ENCODE peak calls at places on chromosomes 3 and 15, in five cellular contexts. D, O, T, J and G are unnamed samples. For H3K4me1, the result is how much of the 10 kb centered on the place peaks cover.

GRCh38 chr3:190155752-190156151 is 35.1 kb upstream of the P3H2 start:
- DNase-seq in D (no peak), O (no peak), T (no peak), J (peak), G (no peak)

GRCh38 chr15:66740802-66741201 is 38.8 kb downstream of the SMAD6 start:
- DNase-seq in D (no peak), O (no peak), T (peak), J (peak), G (no peak)

GRCh38 chr3:121958801-121959200 is 63.2 kb downstream of the ILDR1 start:
- DNase-seq in D (no peak), O (no peak), T (no peak), J (no peak), G (no peak)

GRCh38 chr15:23565395-23566069 is at the start of gene MKRN3:
- DNase-seq in D (peak), O (no peak), T (no peak), J (peak), G (peak)

GRCh38 chr3:39869890-39870289 is 60.5 kb downstream of the MYRIP start:
- DNase-seq in D (no peak), O (no peak), T (no peak), J (no peak), G (no peak)

GRCh38 chr3:73950781-73951180 is 326.0 kb upstream of the PDZRN3 start:
- DNase-seq in D (no peak), O (no peak), T (no peak), J (no peak), G (no peak)

GRCh38 chr15:38054488-38054887 is 120.0 kb downstream of the TMCO5A start:
- DNase-seq in D (no peak), O (no peak), T (no peak), J (no peak), G (no peak)

GRCh38 chr3:78529601-78530000 is 1238.2 kb downstream of the ROBO1 start:
- DNase-seq in D (no peak), O (no peak), T (no peak), J (no peak), G (no peak)

GRCh38 chr3:168939651-168940238 is 723.8 kb downstream of the MECOM start:
- DNase-seq in D (no peak), O (no peak), T (no peak), J (no peak), G (no peak)

GRCh38 chr3:134350861-134351311 is 23.4 kb downstream of the AMOTL2 start:
- DNase-seq in D (no peak), O (peak), T (peak), J (no peak), G (no peak)

GRCh38 chr3:77967621-77968020 is 927.7 kb downstream of the ROBO2 start:
- DNase-seq in D (no peak), O (no peak), T (no peak), J (no peak), G (no peak)

GRCh38 chr3:59540696-59541095 is 490.9 kb upstream of the CFAP20DC start:
- DNase-seq in D (no peak), O (no peak), T (no peak), J (no peak), G (no peak)

GRCh38 chr15:48090115-48090514 is 30.7 kb upstream of the SLC24A5 start:
- DNase-seq in D (no peak), O (no peak), T (no peak), J (peak), G (no peak)

GRCh38 chr3:36494461-36495109 is 114.3 kb downstream of the STAC start:
- DNase-seq in D (no peak), O (no peak), T (peak), J (peak), G (no peak)

GRCh38 chr15:92904832-92905640 is 4.9 kb downstream of the CHD2 start:
- DNase-seq in D (no peak), O (no peak), T (no peak), J (no peak), G (no peak)

GRCh38 chr3:149013726-149014125 is 22.4 kb downstream of the GYG1 start:
- DNase-seq in D (no peak), O (no peak), T (no peak), J (no peak), G (no peak)

GRCh38 chr3:35183915-35184675 is 455.2 kb upstream of the ARPP21 start:
- DNase-seq in D (no peak), O (no peak), T (no peak), J (no peak), G (no peak)

GRCh38 chr3:158379517-158379916 is 191.5 kb upstream of the MLF1 start:
- DNase-seq in D (no peak), O (no peak), T (no peak), J (no peak), G (no peak)

GRCh38 chr3:61730058-61730457 is 168.7 kb downstream of the PTPRG start:
- DNase-seq in D (no peak), O (no peak), T (no peak), J (no peak), G (no peak)

GRCh38 chr3:178393833-178394232 is 142.4 kb upstream of the KCNMB2 start:
- DNase-seq in D (no peak), O (no peak), T (no peak), J (no peak), G (no peak)

GRCh38 chr3:138950006-138950644 is 3.1 kb downstream of the FOXL2NB start:
- DNase-seq in D (no peak), O (no peak), T (no peak), J (no peak), G (no peak)

GRCh38 chr15:98712845-98713584 is 64.7 kb downstream of the IGF1R start:
- DNase-seq in D (no peak), O (no peak), T (no peak), J (no peak), G (no peak)

GRCh38 chr3:188365978-188366698 is 212.2 kb downstream of the LPP start:
- DNase-seq in D (no peak), O (no peak), T (no peak), J (no peak), G (peak)

GRCh38 chr15:20341901-20342605 is 199.5 kb downstream of the GOLGA6L6 start:
- DNase-seq in D (no peak), O (peak), T (peak), J (peak), G (no peak)

GRCh38 chr15:80071652-80072051 is 12.2 kb downstream of the ZFAND6 start:
- DNase-seq in D (no peak), O (no peak), T (no peak), J (no peak), G (no peak)

GRCh38 chr15:91022832-91023129 is 387 bp upstream of the VPS33B start:
- DNase-seq in D (no peak), O (no peak), T (no peak), J (no peak), G (no peak)

GRCh38 chr3:173912126-173912525 is 514.6 kb downstream of the NLGN1 start:
- DNase-seq in D (no peak), O (no peak), T (no peak), J (no peak), G (no peak)

GRCh38 chr3:136078421-136079364 is 113.2 kb downstream of the PPP2R3A start:
- DNase-seq in D (no peak), O (no peak), T (no peak), J (no peak), G (peak)

GRCh38 chr3:169668081-169668956 is 4.8 kb upstream of the MECOM start:
- DNase-seq in D (peak), O (no peak), T (peak), J (peak), G (peak)

GRCh38 chr3:87227835-87228144 is 681 bp downstream of the CHMP2B start:
- DNase-seq in D (no peak), O (no peak), T (no peak), J (no peak), G (no peak)

GRCh38 chr3:155441506-155441905 is 148.0 kb upstream of the STRIT1 start:
- DNase-seq in D (no peak), O (no peak), T (no peak), J (no peak), G (no peak)

GRCh38 chr15:64697911-64698369 is 77.4 kb downstream of the RBPMS2 start:
- DNase-seq in D (no peak), O (peak), T (no peak), J (no peak), G (no peak)

GRCh38 chr3:71258116-71258515 is 325.4 kb downstream of the FOXP1 start:
- DNase-seq in D (no peak), O (no peak), T (no peak), J (no peak), G (peak)

GRCh38 chr15:29815705-29816042 is 6.6 kb downstream of the TJP1 start:
- DNase-seq in D (no peak), O (no peak), T (no peak), J (no peak), G (no peak)
- H3K4me1 ChIP-seq in D (under half), O (under half), T (under half), J (under half), G (half or more)

GRCh38 chr3:25707268-25707928 is 42.7 kb upstream of the TOP2B start:
- DNase-seq in D (no peak), O (no peak), T (no peak), J (no peak), G (no peak)

GRCh38 chr3:25706213-25706612 is 41.5 kb upstream of the TOP2B start:
- DNase-seq in D (no peak), O (no peak), T (no peak), J (no peak), G (no peak)

GRCh38 chr3:25713316-25713967 is 48.7 kb upstream of the TOP2B start:
- DNase-seq in D (no peak), O (no peak), T (no peak), J (no peak), G (no peak)

DNA sequence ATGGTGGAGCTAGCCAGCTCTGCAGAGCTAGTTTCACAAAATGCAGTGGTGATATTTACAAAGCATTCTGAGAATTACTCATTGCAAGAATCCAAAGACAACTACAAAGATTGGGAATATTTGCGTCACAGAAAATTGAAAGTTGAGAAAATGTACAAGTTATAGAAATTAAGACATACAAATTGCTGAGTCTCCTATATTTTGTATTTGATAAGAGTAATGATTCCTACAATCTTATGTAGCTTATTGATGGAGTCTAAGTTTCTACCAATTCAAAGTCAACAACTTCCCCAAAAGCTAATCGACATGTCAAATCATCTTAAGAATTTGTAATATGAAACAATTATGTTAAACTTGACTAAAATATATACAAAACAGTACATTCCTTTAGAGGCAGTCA is 46.4 kb upstream of the TOP2B start:
- DNase-seq in D (no peak), O (no peak), T (no peak), J (no peak), G (no peak)
- H3K27ac ChIP-seq in D (no peak), O (no peak), T (no peak), J (no peak), G (no peak)

DNA sequence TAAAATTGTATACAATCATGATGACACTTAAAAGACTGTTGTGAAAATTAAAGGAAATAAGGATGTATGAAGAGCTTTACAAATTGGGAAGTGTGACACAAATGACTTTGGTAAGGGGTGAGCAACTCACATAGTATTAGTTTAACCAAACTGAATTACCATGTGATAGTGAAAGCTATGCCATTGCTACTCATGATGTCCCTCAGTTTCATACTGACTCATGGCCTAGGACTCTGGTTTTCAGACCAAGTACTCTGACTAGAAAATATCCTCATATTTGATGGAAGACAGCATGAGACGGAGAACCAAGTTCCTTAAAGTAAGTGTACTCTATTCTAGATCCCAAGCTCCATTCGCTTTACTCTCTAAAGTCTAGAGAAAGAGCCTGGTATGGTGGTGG is 203.2 kb upstream of the ICE2 start:
- DNase-seq in D (no peak), O (no peak), T (no peak), J (no peak), G (no peak)
- H3K4me1 ChIP-seq in D (under half), O (under half), T (under half), J (under half), G (under half)

GRCh38 chr3:123090700-123091585 is 24.1 kb downstream of the PDIA5 start:
- DNase-seq in D (peak), O (no peak), T (no peak), J (no peak), G (no peak)
- H3K27ac ChIP-seq in D (peak), O (no peak), T (no peak), J (peak), G (no peak)

GRCh38 chr3:85626662-85627061 is 667.9 kb downstream of the CADM2 start:
- DNase-seq in D (no peak), O (no peak), T (no peak), J (no peak), G (no peak)
- H3K4me1 ChIP-seq in D (under half), O (under half), T (under half), J (under half), G (under half)

GRCh38 chr3:195151866-195152526 is 119.0 kb downstream of the XXYLT1 start:
- DNase-seq in D (no peak), O (no peak), T (no peak), J (no peak), G (no peak)

GRCh38 chr3:195148553-195148952 is 122.4 kb downstream of the XXYLT1 start:
- DNase-seq in D (no peak), O (no peak), T (no peak), J (no peak), G (no peak)

GRCh38 chr3:195151402-195151801 is 119.6 kb downstream of the XXYLT1 start:
- DNase-seq in D (no peak), O (no peak), T (no peak), J (no peak), G (no peak)

GRCh38 chr3:195149292-195149691 is 121.7 kb downstream of the XXYLT1 start:
- DNase-seq in D (no peak), O (no peak), T (no peak), J (no peak), G (no peak)

DNA sequence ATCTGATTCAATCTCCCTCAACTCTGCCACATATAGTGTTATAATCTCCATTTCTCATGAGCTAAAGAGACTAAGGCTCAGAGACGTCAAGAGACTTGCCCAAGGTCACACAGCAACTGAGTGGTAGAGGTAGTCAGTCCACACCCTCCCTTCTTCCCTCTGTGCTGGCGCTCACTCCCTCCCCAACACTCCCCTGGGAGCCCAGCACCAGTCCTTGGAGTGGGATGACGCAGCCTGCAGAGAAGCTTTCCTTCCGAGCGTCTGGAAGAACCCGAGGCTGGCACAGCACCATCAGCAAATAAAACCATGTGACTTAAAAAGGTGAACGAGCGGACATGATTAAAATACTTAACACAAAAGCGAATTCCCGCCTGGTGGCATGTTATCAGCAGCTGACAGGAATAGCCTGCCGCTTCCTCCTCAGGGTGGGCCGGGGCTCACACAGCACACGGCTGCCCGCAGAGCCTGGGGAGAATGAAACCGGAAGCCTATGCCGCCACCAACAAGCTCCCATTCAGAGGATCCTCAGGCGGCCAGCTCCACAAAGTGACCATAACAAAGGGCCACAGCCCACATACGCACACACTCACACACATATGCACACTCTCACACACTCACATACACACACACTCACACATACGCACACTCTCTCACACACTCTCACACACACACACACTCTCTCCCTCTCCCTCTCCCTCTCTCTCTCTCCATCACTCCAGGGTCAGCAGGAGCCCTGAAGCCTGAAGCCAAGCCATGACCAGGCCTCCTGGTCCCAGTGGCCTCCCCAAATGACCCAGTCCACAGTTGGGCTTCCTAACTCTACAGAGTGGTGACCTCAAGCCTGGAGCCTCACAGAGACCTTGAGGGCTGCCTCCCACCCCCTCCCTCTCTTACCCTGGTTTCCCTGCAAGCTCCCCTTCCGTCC is 120.5 kb downstream of the XXYLT1 start:
- DNase-seq in D (no peak), O (peak), T (peak), J (peak), G (no peak)
- H3K27ac ChIP-seq in D (peak), O (peak), T (peak), J (peak), G (no peak)

GRCh38 chr3:64188810-64189560 is 36.3 kb downstream of the PRICKLE2 start:
- DNase-seq in D (no peak), O (no peak), T (no peak), J (no peak), G (peak)
- H3K4me1 ChIP-seq in D (under half), O (under half), T (under half), J (under half), G (half or more)

GRCh38 chr15:72306211-72306785 is 13.7 kb downstream of the CELF6 start:
- DNase-seq in D (no peak), O (no peak), T (no peak), J (no peak), G (peak)
- H3K27ac ChIP-seq in D (no peak), O (no peak), T (no peak), J (no peak), G (no peak)

GRCh38 chr3:52533623-52534280 is at the start of gene NT5DC2:
- DNase-seq in D (peak), O (no peak), T (peak), J (peak), G (peak)
- H3K4me1 ChIP-seq in D (under half), O (under half), T (under half), J (under half), G (under half)

GRCh38 chr3:111035896-111036295 is 35.7 kb upstream of the NECTIN3 start:
- DNase-seq in D (no peak), O (no peak), T (no peak), J (no peak), G (no peak)

GRCh38 chr3:111035316-111035715 is 36.3 kb upstream of the NECTIN3 start:
- DNase-seq in D (no peak), O (no peak), T (no peak), J (no peak), G (no peak)

GRCh38 chr3:111031538-111031937 is 40.1 kb upstream of the NECTIN3 start:
- DNase-seq in D (no peak), O (no peak), T (no peak), J (no peak), G (no peak)

GRCh38 chr3:111033470-111034108 is 38.0 kb upstream of the NECTIN3 start:
- DNase-seq in D (no peak), O (no peak), T (no peak), J (no peak), G (no peak)

DNA sequence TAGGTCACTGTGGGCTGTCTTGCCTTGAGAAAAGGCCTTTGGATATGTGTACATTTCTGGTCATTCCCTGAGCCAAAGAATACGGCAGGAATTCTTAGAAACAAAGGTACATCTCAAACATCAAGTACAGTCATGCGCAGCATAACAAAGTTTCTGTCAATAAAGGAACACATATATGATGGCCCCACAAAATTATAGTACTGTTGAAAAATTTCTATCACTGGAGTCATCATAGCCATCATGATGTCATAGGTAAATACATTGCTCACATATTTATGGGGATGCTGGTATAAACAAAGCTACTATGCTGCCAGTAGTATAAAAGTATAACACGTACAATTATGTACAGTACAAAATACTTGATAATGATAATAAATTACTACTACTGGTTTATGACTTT is 38.9 kb upstream of the NECTIN3 start:
- DNase-seq in D (no peak), O (no peak), T (no peak), J (no peak), G (no peak)
- H3K27ac ChIP-seq in D (no peak), O (no peak), T (no peak), J (no peak), G (no peak)